ENCODE peak calls at places on chromosomes 3 and 15, in five cellular contexts. One of them, this sample, is unnamed.

GRCh38 chr3:114418724-114419543 is 125.1 kb downstream of the TIGIT start:
- DNase-seq in heart left ventricle: no peak
- DNase-seq in MCF 10A: peak
- DNase-seq in endothelial cell: no peak
- DNase-seq in AG04450: peak
- DNase-seq in this sample: peak

GRCh38 chr3:71269896-71270295 is 313.6 kb downstream of the FOXP1 start:
- DNase-seq in heart left ventricle: no peak
- DNase-seq in MCF 10A: no peak
- DNase-seq in endothelial cell: no peak
- DNase-seq in AG04450: no peak
- DNase-seq in this sample: no peak

GRCh38 chr3:180909369-180910127 is 2.9 kb upstream of the FXR1 start:
- DNase-seq in heart left ventricle: no peak
- DNase-seq in MCF 10A: no peak
- DNase-seq in endothelial cell: no peak
- DNase-seq in AG04450: no peak
- DNase-seq in this sample: no peak

GRCh38 chr15:39833515-39833981 is 50.9 kb upstream of the FSIP1 start:
- DNase-seq in heart left ventricle: no peak
- DNase-seq in MCF 10A: peak
- DNase-seq in endothelial cell: no peak
- DNase-seq in AG04450: no peak
- DNase-seq in this sample: no peak

GRCh38 chr15:70156781-70157261 is 59.1 kb upstream of the TLE3 start:
- DNase-seq in heart left ventricle: peak
- DNase-seq in MCF 10A: peak
- DNase-seq in endothelial cell: no peak
- DNase-seq in AG04450: no peak
- DNase-seq in this sample: peak

GRCh38 chr3:10505791-10506585 is 602 bp upstream of the ATP2B2 start:
- DNase-seq in heart left ventricle: no peak
- DNase-seq in MCF 10A: no peak
- DNase-seq in endothelial cell: no peak
- DNase-seq in AG04450: no peak
- DNase-seq in this sample: no peak

GRCh38 chr15:49058559-49058958 is 12.3 kb upstream of the SECISBP2L start:
- DNase-seq in heart left ventricle: no peak
- DNase-seq in MCF 10A: no peak
- DNase-seq in endothelial cell: no peak
- DNase-seq in AG04450: no peak
- DNase-seq in this sample: no peak

GRCh38 chr3:39137435-39137936 is 15.9 kb downstream of the CSRNP1 start:
- DNase-seq in heart left ventricle: no peak
- DNase-seq in MCF 10A: no peak
- DNase-seq in endothelial cell: no peak
- DNase-seq in AG04450: no peak
- DNase-seq in this sample: no peak

GRCh38 chr15:101115887-101116680 is 135.8 kb downstream of the CHSY1 start:
- DNase-seq in heart left ventricle: peak
- DNase-seq in MCF 10A: no peak
- DNase-seq in endothelial cell: no peak
- DNase-seq in AG04450: no peak
- DNase-seq in this sample: peak

GRCh38 chr3:67109651-67110204 is 111.6 kb downstream of the KBTBD8 start:
- DNase-seq in heart left ventricle: no peak
- DNase-seq in MCF 10A: peak
- DNase-seq in endothelial cell: peak
- DNase-seq in AG04450: peak
- DNase-seq in this sample: no peak

GRCh38 chr15:41817781-41818180 is 10.1 kb upstream of the JMJD7 start:
- DNase-seq in heart left ventricle: no peak
- DNase-seq in MCF 10A: no peak
- DNase-seq in endothelial cell: no peak
- DNase-seq in AG04450: no peak
- DNase-seq in this sample: no peak

DNA sequence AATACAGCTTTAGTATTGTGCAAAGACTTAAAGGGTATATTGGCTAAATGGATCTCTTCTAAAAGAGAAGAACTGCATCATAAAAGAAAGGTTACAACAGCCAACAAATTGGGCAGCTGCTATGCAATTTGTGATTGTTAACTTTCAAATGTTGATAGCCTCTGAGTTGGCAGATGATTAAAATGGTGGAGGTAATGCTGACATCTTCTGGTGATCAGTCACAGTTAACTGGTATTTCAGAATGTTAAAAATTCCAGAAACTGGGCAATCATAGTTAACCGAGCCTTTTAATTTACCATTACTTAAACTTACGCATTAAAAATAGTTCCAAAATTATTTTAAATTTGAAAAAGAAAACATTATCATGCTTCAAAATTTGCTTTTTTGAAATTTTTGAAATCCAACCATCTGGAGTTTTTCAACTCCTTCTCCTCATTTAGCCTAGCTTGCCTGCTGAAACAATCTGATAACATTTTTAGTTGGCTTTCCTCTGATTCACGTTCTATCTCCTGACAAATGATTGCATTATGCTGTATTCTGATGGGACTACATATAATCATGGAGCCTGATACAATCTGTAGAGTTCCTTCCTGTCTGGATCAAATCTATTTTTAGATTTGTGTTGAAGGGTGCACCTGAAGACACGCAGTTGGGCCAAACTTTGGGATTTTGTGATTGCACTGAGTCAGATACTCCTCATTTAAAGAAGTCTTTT is 144.0 kb upstream of the PDZRN3 start:
- DNase-seq in heart left ventricle: no peak
- DNase-seq in MCF 10A: no peak
- DNase-seq in endothelial cell: no peak
- DNase-seq in AG04450: no peak
- DNase-seq in this sample: no peak
- TF ChIP-seq CTCF in heart left ventricle: no peak
- TF ChIP-seq CTCF in MCF 10A: no peak
- TF ChIP-seq CTCF in endothelial cell: no peak
- TF ChIP-seq CTCF in AG04450: no peak
- TF ChIP-seq CTCF in this sample: no peak

DNA sequence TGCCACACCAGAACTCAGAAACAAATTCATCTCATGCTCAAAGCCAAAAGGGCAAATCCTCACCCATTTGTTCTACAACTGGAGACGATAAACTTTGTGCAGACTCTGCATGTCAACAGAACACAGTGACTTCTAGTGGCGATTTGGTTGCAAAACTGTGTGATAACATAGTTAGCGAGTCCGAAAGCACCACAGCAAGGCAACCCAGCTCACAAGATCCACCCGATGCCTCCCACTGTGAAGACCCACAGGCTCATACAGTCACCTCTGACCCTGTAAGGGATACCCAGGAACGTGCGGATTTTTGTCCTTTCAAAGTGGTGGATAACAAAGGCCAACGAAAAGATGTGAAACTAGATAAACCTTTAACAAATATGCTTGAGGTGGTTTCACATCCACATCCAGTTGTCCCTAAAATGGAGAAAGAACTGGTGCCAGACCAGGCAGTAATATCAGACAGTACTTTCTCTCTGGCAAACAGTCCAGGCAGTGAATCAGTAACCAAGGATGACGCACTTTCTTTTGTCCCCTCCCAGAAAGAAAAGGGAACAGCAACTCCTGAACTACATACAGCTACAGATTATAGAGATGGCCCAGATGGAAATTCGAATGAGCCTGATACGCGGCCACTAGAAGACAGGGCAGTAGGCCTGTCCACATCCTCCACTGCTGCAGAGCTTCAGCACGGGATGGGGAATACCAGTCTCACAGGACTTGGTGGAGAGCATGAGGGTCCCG is 199.7 kb downstream of the AKAP13 start:
- DNase-seq in heart left ventricle: peak
- DNase-seq in MCF 10A: no peak
- DNase-seq in endothelial cell: no peak
- DNase-seq in AG04450: no peak
- DNase-seq in this sample: no peak
- TF ChIP-seq CTCF in heart left ventricle: no peak
- TF ChIP-seq CTCF in MCF 10A: no peak
- TF ChIP-seq CTCF in endothelial cell: no peak
- TF ChIP-seq CTCF in AG04450: no peak
- TF ChIP-seq CTCF in this sample: no peak

GRCh38 chr3:38001456-38002081 is 11.0 kb downstream of the VILL start:
- DNase-seq in heart left ventricle: peak
- DNase-seq in MCF 10A: peak
- DNase-seq in endothelial cell: no peak
- DNase-seq in AG04450: no peak
- DNase-seq in this sample: peak
- TF ChIP-seq CTCF in heart left ventricle: no peak
- TF ChIP-seq CTCF in MCF 10A: no peak
- TF ChIP-seq CTCF in endothelial cell: peak
- TF ChIP-seq CTCF in AG04450: peak
- TF ChIP-seq CTCF in this sample: peak

DNA sequence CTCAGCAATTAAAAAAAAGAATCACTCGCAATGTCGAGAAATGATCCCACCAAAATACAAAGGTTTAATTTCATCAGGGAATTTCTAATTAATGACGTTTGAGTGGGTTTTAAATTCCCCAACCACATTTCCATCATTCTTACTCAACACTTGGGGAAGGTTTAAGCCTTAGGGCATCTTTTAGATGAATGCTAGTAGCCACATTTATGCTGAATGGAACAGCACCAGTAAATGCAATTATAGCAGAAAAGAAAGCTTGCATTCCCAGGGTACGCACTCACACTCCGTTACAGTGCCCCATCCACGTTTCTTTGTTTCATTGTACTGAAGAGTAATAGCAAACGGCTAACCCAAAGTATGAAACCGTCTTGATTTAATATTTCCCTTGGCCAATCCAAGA is 132.9 kb downstream of the NR2F2 start:
- DNase-seq in heart left ventricle: no peak
- DNase-seq in MCF 10A: no peak
- DNase-seq in endothelial cell: no peak
- DNase-seq in AG04450: no peak
- DNase-seq in this sample: no peak
- TF ChIP-seq CTCF in heart left ventricle: no peak
- TF ChIP-seq CTCF in MCF 10A: no peak
- TF ChIP-seq CTCF in endothelial cell: no peak
- TF ChIP-seq CTCF in AG04450: no peak
- TF ChIP-seq CTCF in this sample: no peak

This sample was measured in nephron progenitor cell.